ENCODE peak calls at places on chromosomes 16 and 17, in five cellular contexts. One of them, this sample, is unnamed.

GRCh38 chr16:7835032-7835431 is 502.4 kb downstream of the RBFOX1 start:
- DNase-seq in HFF-Myc: no peak
- DNase-seq in T-helper 9 cell: no peak
- DNase-seq in NCI-H1105 treated with DMSO at 0.1 percent for 48 hours: peak; percentile 47
- DNase-seq in lower lobe of right lung: no peak
- DNase-seq in this sample: no peak

GRCh38 chr17:1727258-1727789 is 2.8 kb downstream of the WDR81 start:
- DNase-seq in HFF-Myc: no peak
- DNase-seq in T-helper 9 cell: no peak
- DNase-seq in NCI-H1105 treated with DMSO at 0.1 percent for 48 hours: no peak
- DNase-seq in lower lobe of right lung: no peak
- DNase-seq in this sample: no peak

GRCh38 chr17:49312722-49313121 is 49.3 kb downstream of the ZNF652 start:
- DNase-seq in HFF-Myc: no peak
- DNase-seq in T-helper 9 cell: no peak
- DNase-seq in NCI-H1105 treated with DMSO at 0.1 percent for 48 hours: no peak
- DNase-seq in lower lobe of right lung: no peak
- DNase-seq in this sample: no peak

GRCh38 chr17:6064855-6065254 is 5.3 kb upstream of the WSCD1 start:
- DNase-seq in HFF-Myc: no peak
- DNase-seq in T-helper 9 cell: no peak
- DNase-seq in NCI-H1105 treated with DMSO at 0.1 percent for 48 hours: peak; percentile 19
- DNase-seq in lower lobe of right lung: no peak
- DNase-seq in this sample: no peak

GRCh38 chr17:56593741-56594527 is 435 bp downstream of the NOG start:
- DNase-seq in HFF-Myc: no peak
- DNase-seq in T-helper 9 cell: no peak
- DNase-seq in NCI-H1105 treated with DMSO at 0.1 percent for 48 hours: peak; percentile 63
- DNase-seq in lower lobe of right lung: peak; percentile 78
- DNase-seq in this sample: no peak

GRCh38 chr16:88743693-88744519 is 37.6 kb downstream of the CTU2 start:
- DNase-seq in HFF-Myc: no peak
- DNase-seq in T-helper 9 cell: peak; percentile 77
- DNase-seq in NCI-H1105 treated with DMSO at 0.1 percent for 48 hours: peak; percentile 11
- DNase-seq in lower lobe of right lung: peak; percentile 90
- DNase-seq in this sample: peak; percentile 59

GRCh38 chr17:66633322-66633965 is 201.5 kb upstream of the CACNG5 start:
- DNase-seq in HFF-Myc: no peak
- DNase-seq in T-helper 9 cell: no peak
- DNase-seq in NCI-H1105 treated with DMSO at 0.1 percent for 48 hours: no peak
- DNase-seq in lower lobe of right lung: no peak
- DNase-seq in this sample: no peak

GRCh38 chr16:71778780-71779179 is 29.9 kb downstream of the AP1G1 start:
- DNase-seq in HFF-Myc: no peak
- DNase-seq in T-helper 9 cell: no peak
- DNase-seq in NCI-H1105 treated with DMSO at 0.1 percent for 48 hours: no peak
- DNase-seq in lower lobe of right lung: no peak
- DNase-seq in this sample: no peak

GRCh38 chr17:48048321-48049140 is at the start of gene NFE2L1:
- DNase-seq in HFF-Myc: peak; percentile 59
- DNase-seq in T-helper 9 cell: no peak
- DNase-seq in NCI-H1105 treated with DMSO at 0.1 percent for 48 hours: peak; percentile 49
- DNase-seq in lower lobe of right lung: peak; percentile 93
- DNase-seq in this sample: peak; percentile 25

GRCh38 chr17:68451650-68452354 is 5.5 kb downstream of the WIPI1 start:
- DNase-seq in HFF-Myc: no peak
- DNase-seq in T-helper 9 cell: no peak
- DNase-seq in NCI-H1105 treated with DMSO at 0.1 percent for 48 hours: no peak
- DNase-seq in lower lobe of right lung: no peak
- DNase-seq in this sample: no peak

GRCh38 chr16:56520251-56520577 is 390 bp upstream of the BBS2 start:
- DNase-seq in HFF-Myc: no peak
- DNase-seq in T-helper 9 cell: no peak
- DNase-seq in NCI-H1105 treated with DMSO at 0.1 percent for 48 hours: no peak
- DNase-seq in lower lobe of right lung: no peak
- DNase-seq in this sample: no peak

GRCh38 chr16:3774156-3774767 is 56.9 kb upstream of the TRAP1 start:
- DNase-seq in HFF-Myc: peak; percentile 11
- DNase-seq in T-helper 9 cell: no peak
- DNase-seq in NCI-H1105 treated with DMSO at 0.1 percent for 48 hours: peak; percentile 15
- DNase-seq in lower lobe of right lung: no peak
- DNase-seq in this sample: no peak

GRCh38 chr16:13896543-13897182 is 23.3 kb upstream of the ERCC4 start:
- DNase-seq in HFF-Myc: no peak
- DNase-seq in T-helper 9 cell: no peak
- DNase-seq in NCI-H1105 treated with DMSO at 0.1 percent for 48 hours: no peak
- DNase-seq in lower lobe of right lung: no peak
- DNase-seq in this sample: no peak

GRCh38 chr17:67390646-67391480 is 13.8 kb downstream of the PITPNC1 start:
- DNase-seq in HFF-Myc: peak; percentile 63
- DNase-seq in T-helper 9 cell: peak; percentile 32
- DNase-seq in NCI-H1105 treated with DMSO at 0.1 percent for 48 hours: no peak
- DNase-seq in lower lobe of right lung: peak; percentile 52
- DNase-seq in this sample: peak; percentile 42

GRCh38 chr16:51431517-51432241 is 280.6 kb upstream of the SALL1 start:
- DNase-seq in HFF-Myc: peak; percentile 93
- DNase-seq in T-helper 9 cell: no peak
- DNase-seq in NCI-H1105 treated with DMSO at 0.1 percent for 48 hours: no peak
- DNase-seq in lower lobe of right lung: no peak
- DNase-seq in this sample: no peak

GRCh38 chr16:27258241-27258734 is 10.3 kb downstream of the NSMCE1 start:
- DNase-seq in HFF-Myc: no peak
- DNase-seq in T-helper 9 cell: no peak
- DNase-seq in NCI-H1105 treated with DMSO at 0.1 percent for 48 hours: no peak
- DNase-seq in lower lobe of right lung: no peak
- DNase-seq in this sample: no peak

GRCh38 chr16:49312389-49312990 is 30.9 kb upstream of the CBLN1 start:
- DNase-seq in HFF-Myc: no peak
- DNase-seq in T-helper 9 cell: no peak
- DNase-seq in NCI-H1105 treated with DMSO at 0.1 percent for 48 hours: peak; percentile 35
- DNase-seq in lower lobe of right lung: no peak
- DNase-seq in this sample: no peak

GRCh38 chr17:42683407-42684031 is 1.2 kb downstream of the CNTNAP1 start:
- DNase-seq in HFF-Myc: no peak
- DNase-seq in T-helper 9 cell: no peak
- DNase-seq in NCI-H1105 treated with DMSO at 0.1 percent for 48 hours: no peak
- DNase-seq in lower lobe of right lung: peak; percentile 71
- DNase-seq in this sample: no peak

GRCh38 chr17:48503747-48504146 is 27.1 kb downstream of the HOXB1 start:
- DNase-seq in HFF-Myc: no peak
- DNase-seq in T-helper 9 cell: no peak
- DNase-seq in NCI-H1105 treated with DMSO at 0.1 percent for 48 hours: no peak
- DNase-seq in lower lobe of right lung: no peak
- DNase-seq in this sample: no peak

GRCh38 chr17:35774499-35774898 is 13.8 kb downstream of the C17orf50 start:
- DNase-seq in HFF-Myc: no peak
- DNase-seq in T-helper 9 cell: no peak
- DNase-seq in NCI-H1105 treated with DMSO at 0.1 percent for 48 hours: no peak
- DNase-seq in lower lobe of right lung: peak; percentile 63
- DNase-seq in this sample: no peak

GRCh38 chr16:54847207-54847606 is 83.5 kb upstream of the IRX5 start:
- DNase-seq in HFF-Myc: no peak
- DNase-seq in T-helper 9 cell: no peak
- DNase-seq in NCI-H1105 treated with DMSO at 0.1 percent for 48 hours: peak; percentile 79
- DNase-seq in lower lobe of right lung: no peak
- DNase-seq in this sample: no peak

GRCh38 chr16:20695024-20695423 is 2.5 kb downstream of the ACSM1 start:
- DNase-seq in HFF-Myc: no peak
- DNase-seq in T-helper 9 cell: no peak
- DNase-seq in NCI-H1105 treated with DMSO at 0.1 percent for 48 hours: no peak
- DNase-seq in lower lobe of right lung: no peak
- DNase-seq in this sample: no peak

GRCh38 chr17:83057793-83058477 is 21.5 kb upstream of the METRNL start:
- DNase-seq in HFF-Myc: no peak
- DNase-seq in T-helper 9 cell: no peak
- DNase-seq in NCI-H1105 treated with DMSO at 0.1 percent for 48 hours: no peak
- DNase-seq in lower lobe of right lung: no peak
- DNase-seq in this sample: no peak

GRCh38 chr17:13429201-13429600 is 172.5 kb downstream of the HS3ST3A1 start:
- DNase-seq in HFF-Myc: peak; percentile 55
- DNase-seq in T-helper 9 cell: no peak
- DNase-seq in NCI-H1105 treated with DMSO at 0.1 percent for 48 hours: no peak
- DNase-seq in lower lobe of right lung: no peak
- DNase-seq in this sample: no peak

GRCh38 chr17:1462164-1463112 is 6.4 kb upstream of the CRK start:
- DNase-seq in HFF-Myc: no peak
- DNase-seq in T-helper 9 cell: no peak
- DNase-seq in NCI-H1105 treated with DMSO at 0.1 percent for 48 hours: no peak
- DNase-seq in lower lobe of right lung: no peak
- DNase-seq in this sample: no peak

GRCh38 chr16:14527411-14528044 is 102.5 kb downstream of the PARN start:
- DNase-seq in HFF-Myc: no peak
- DNase-seq in T-helper 9 cell: no peak
- DNase-seq in NCI-H1105 treated with DMSO at 0.1 percent for 48 hours: no peak
- DNase-seq in lower lobe of right lung: no peak
- DNase-seq in this sample: no peak

GRCh38 chr17:45368661-45369060 is 51.8 kb upstream of the MAP3K14 start:
- DNase-seq in HFF-Myc: no peak
- DNase-seq in T-helper 9 cell: no peak
- DNase-seq in NCI-H1105 treated with DMSO at 0.1 percent for 48 hours: no peak
- DNase-seq in lower lobe of right lung: no peak
- DNase-seq in this sample: no peak

GRCh38 chr16:86872126-86872525 is 293.8 kb downstream of the FOXL1 start:
- DNase-seq in HFF-Myc: no peak
- DNase-seq in T-helper 9 cell: no peak
- DNase-seq in NCI-H1105 treated with DMSO at 0.1 percent for 48 hours: no peak
- DNase-seq in lower lobe of right lung: no peak
- DNase-seq in this sample: no peak

GRCh38 chr17:17935321-17936271 is 36.6 kb downstream of the TOM1L2 start:
- DNase-seq in HFF-Myc: no peak
- DNase-seq in T-helper 9 cell: no peak
- DNase-seq in NCI-H1105 treated with DMSO at 0.1 percent for 48 hours: no peak
- DNase-seq in lower lobe of right lung: peak; percentile 56
- DNase-seq in this sample: no peak

GRCh38 chr16:65281636-65282035 is 159.8 kb upstream of the CDH11 start:
- DNase-seq in HFF-Myc: no peak
- DNase-seq in T-helper 9 cell: no peak
- DNase-seq in NCI-H1105 treated with DMSO at 0.1 percent for 48 hours: no peak
- DNase-seq in lower lobe of right lung: no peak
- DNase-seq in this sample: no peak

GRCh38 chr17:65401581-65401980 is 159.9 kb downstream of the AXIN2 start:
- DNase-seq in HFF-Myc: no peak
- DNase-seq in T-helper 9 cell: no peak
- DNase-seq in NCI-H1105 treated with DMSO at 0.1 percent for 48 hours: no peak
- DNase-seq in lower lobe of right lung: no peak
- DNase-seq in this sample: no peak

GRCh38 chr16:28183441-28183840 is 28.3 kb downstream of the XPO6 start:
- DNase-seq in HFF-Myc: no peak
- DNase-seq in T-helper 9 cell: no peak
- DNase-seq in NCI-H1105 treated with DMSO at 0.1 percent for 48 hours: no peak
- DNase-seq in lower lobe of right lung: no peak
- DNase-seq in this sample: no peak